ENCODE peak calls at places on chromosomes 5 and 9, in five cellular contexts. One of them, this sample, is unnamed.

GRCh38 chr9:135283621-135284020 is 196.0 kb upstream of the PPP1R26 start:
- DNase-seq in smooth muscle cell of the brain vasculature: no peak
- DNase-seq in GM19239: no peak
- DNase-seq in GM03348: no peak
- DNase-seq in left ventricle myocardium inferior: no peak
- DNase-seq in this sample: no peak

GRCh38 chr5:157926953-157927352 is 68.0 kb upstream of the CLINT1 start:
- DNase-seq in smooth muscle cell of the brain vasculature: no peak
- DNase-seq in GM19239: no peak
- DNase-seq in GM03348: no peak
- DNase-seq in left ventricle myocardium inferior: no peak
- DNase-seq in this sample: no peak

GRCh38 chr5:178289438-178289837 is 56.8 kb upstream of the PHYKPL start:
- DNase-seq in smooth muscle cell of the brain vasculature: no peak
- DNase-seq in GM19239: no peak
- DNase-seq in GM03348: no peak
- DNase-seq in left ventricle myocardium inferior: no peak
- DNase-seq in this sample: no peak

GRCh38 chr9:38227656-38228055 is 158.6 kb upstream of the SHB start:
- DNase-seq in smooth muscle cell of the brain vasculature: no peak
- DNase-seq in GM19239: no peak
- DNase-seq in GM03348: no peak
- DNase-seq in left ventricle myocardium inferior: no peak
- DNase-seq in this sample: no peak

GRCh38 chr5:51651476-51651875 is 268.2 kb downstream of the ISL1 start:
- DNase-seq in smooth muscle cell of the brain vasculature: no peak
- DNase-seq in GM19239: no peak
- DNase-seq in GM03348: no peak
- DNase-seq in left ventricle myocardium inferior: no peak
- DNase-seq in this sample: no peak

GRCh38 chr5:9112520-9113291 is 433.2 kb downstream of the SEMA5A start:
- DNase-seq in smooth muscle cell of the brain vasculature: no peak
- DNase-seq in GM19239: no peak
- DNase-seq in GM03348: no peak
- DNase-seq in left ventricle myocardium inferior: no peak
- DNase-seq in this sample: no peak

GRCh38 chr5:122312670-122312988 is 592 bp downstream of the SNCAIP start:
- DNase-seq in smooth muscle cell of the brain vasculature: no peak
- DNase-seq in GM19239: no peak
- DNase-seq in GM03348: peak
- DNase-seq in left ventricle myocardium inferior: peak
- DNase-seq in this sample: peak

GRCh38 chr5:105168806-105169205 is 1606.2 kb upstream of the NUDT12 start:
- DNase-seq in smooth muscle cell of the brain vasculature: no peak
- DNase-seq in GM19239: no peak
- DNase-seq in GM03348: no peak
- DNase-seq in left ventricle myocardium inferior: no peak
- DNase-seq in this sample: no peak

GRCh38 chr5:154084255-154084654 is 45.5 kb downstream of the MFAP3 start:
- DNase-seq in smooth muscle cell of the brain vasculature: no peak
- DNase-seq in GM19239: no peak
- DNase-seq in GM03348: no peak
- DNase-seq in left ventricle myocardium inferior: no peak
- DNase-seq in this sample: no peak

GRCh38 chr5:100797863-100798262 is 105.2 kb downstream of the ST8SIA4 start:
- DNase-seq in smooth muscle cell of the brain vasculature: no peak
- DNase-seq in GM19239: no peak
- DNase-seq in GM03348: no peak
- DNase-seq in left ventricle myocardium inferior: no peak
- DNase-seq in this sample: no peak

GRCh38 chr5:57082441-57083067 is 91.3 kb upstream of the GPBP1 start:
- DNase-seq in smooth muscle cell of the brain vasculature: no peak
- DNase-seq in GM19239: no peak
- DNase-seq in GM03348: peak
- DNase-seq in left ventricle myocardium inferior: no peak
- DNase-seq in this sample: no peak

GRCh38 chr9:130041648-130042405 is 1.2 kb downstream of the FNBP1 start:
- DNase-seq in smooth muscle cell of the brain vasculature: no peak
- DNase-seq in GM19239: no peak
- DNase-seq in GM03348: peak
- DNase-seq in left ventricle myocardium inferior: peak
- DNase-seq in this sample: peak

GRCh38 chr9:72041775-72042194 is 18.6 kb downstream of the C9orf57 start:
- DNase-seq in smooth muscle cell of the brain vasculature: no peak
- DNase-seq in GM19239: no peak
- DNase-seq in GM03348: peak
- DNase-seq in left ventricle myocardium inferior: peak
- DNase-seq in this sample: peak

GRCh38 chr5:59069438-59070079 is 486.7 kb downstream of the RAB3C start:
- DNase-seq in smooth muscle cell of the brain vasculature: peak
- DNase-seq in GM19239: no peak
- DNase-seq in GM03348: peak
- DNase-seq in left ventricle myocardium inferior: no peak
- DNase-seq in this sample: peak

GRCh38 chr9:134307674-134308638 is 18.3 kb upstream of the RXRA start:
- DNase-seq in smooth muscle cell of the brain vasculature: no peak
- DNase-seq in GM19239: no peak
- DNase-seq in GM03348: no peak
- DNase-seq in left ventricle myocardium inferior: peak
- DNase-seq in this sample: no peak

GRCh38 chr9:83688921-83689320 is 18.8 kb downstream of the UBQLN1 start:
- DNase-seq in smooth muscle cell of the brain vasculature: no peak
- DNase-seq in GM19239: no peak
- DNase-seq in GM03348: no peak
- DNase-seq in left ventricle myocardium inferior: no peak
- DNase-seq in this sample: no peak

GRCh38 chr5:139391570-139392323 is 2.0 kb upstream of the MZB1 start:
- DNase-seq in smooth muscle cell of the brain vasculature: no peak
- DNase-seq in GM19239: no peak
- DNase-seq in GM03348: no peak
- DNase-seq in left ventricle myocardium inferior: no peak
- DNase-seq in this sample: no peak

GRCh38 chr9:109411069-109411761 is 86.9 kb downstream of the PTPN3 start:
- DNase-seq in smooth muscle cell of the brain vasculature: no peak
- DNase-seq in GM19239: no peak
- DNase-seq in GM03348: no peak
- DNase-seq in left ventricle myocardium inferior: no peak
- DNase-seq in this sample: no peak

GRCh38 chr5:123223906-123224305 is 134.9 kb downstream of the PRDM6 start:
- DNase-seq in smooth muscle cell of the brain vasculature: no peak
- DNase-seq in GM19239: no peak
- DNase-seq in GM03348: no peak
- DNase-seq in left ventricle myocardium inferior: no peak
- DNase-seq in this sample: no peak

GRCh38 chr9:22030101-22030598 is 21.0 kb upstream of the CDKN2B start:
- DNase-seq in smooth muscle cell of the brain vasculature: no peak
- DNase-seq in GM19239: no peak
- DNase-seq in GM03348: peak
- DNase-seq in left ventricle myocardium inferior: no peak
- DNase-seq in this sample: peak

GRCh38 chr5:173790177-173790719 is 97.9 kb upstream of the CPEB4 start:
- DNase-seq in smooth muscle cell of the brain vasculature: no peak
- DNase-seq in GM19239: no peak
- DNase-seq in GM03348: no peak
- DNase-seq in left ventricle myocardium inferior: no peak
- DNase-seq in this sample: no peak

GRCh38 chr5:7779019-7779662 is 71.8 kb downstream of the CFAP90 start:
- DNase-seq in smooth muscle cell of the brain vasculature: no peak
- DNase-seq in GM19239: no peak
- DNase-seq in GM03348: no peak
- DNase-seq in left ventricle myocardium inferior: no peak
- DNase-seq in this sample: no peak

GRCh38 chr9:37037744-37038640 is 3.9 kb upstream of the PAX5 start:
- DNase-seq in smooth muscle cell of the brain vasculature: no peak
- DNase-seq in GM19239: no peak
- DNase-seq in GM03348: peak
- DNase-seq in left ventricle myocardium inferior: no peak
- DNase-seq in this sample: no peak

GRCh38 chr9:84170521-84171141 is 169.9 kb downstream of the SLC28A3 start:
- DNase-seq in smooth muscle cell of the brain vasculature: peak
- DNase-seq in GM19239: no peak
- DNase-seq in GM03348: peak
- DNase-seq in left ventricle myocardium inferior: peak
- DNase-seq in this sample: peak

GRCh38 chr5:65034029-65034781 is 265.5 kb downstream of the CWC27 start:
- DNase-seq in smooth muscle cell of the brain vasculature: no peak
- DNase-seq in GM19239: no peak
- DNase-seq in GM03348: no peak
- DNase-seq in left ventricle myocardium inferior: no peak
- DNase-seq in this sample: no peak

GRCh38 chr9:108997112-108997511 is 16.2 kb downstream of the CTNNAL1 start:
- DNase-seq in smooth muscle cell of the brain vasculature: no peak
- DNase-seq in GM19239: no peak
- DNase-seq in GM03348: no peak
- DNase-seq in left ventricle myocardium inferior: no peak
- DNase-seq in this sample: no peak

GRCh38 chr5:141883184-141883947 is 5.2 kb upstream of the PCDH1 start:
- DNase-seq in smooth muscle cell of the brain vasculature: no peak
- DNase-seq in GM19239: no peak
- DNase-seq in GM03348: peak
- DNase-seq in left ventricle myocardium inferior: peak
- DNase-seq in this sample: peak

GRCh38 chr5:58922392-58923171 is 339.7 kb downstream of the RAB3C start:
- DNase-seq in smooth muscle cell of the brain vasculature: no peak
- DNase-seq in GM19239: no peak
- DNase-seq in GM03348: peak
- DNase-seq in left ventricle myocardium inferior: peak
- DNase-seq in this sample: peak

GRCh38 chr9:103287361-103287760 is 292.2 kb downstream of the CYLC2 start:
- DNase-seq in smooth muscle cell of the brain vasculature: no peak
- DNase-seq in GM19239: no peak
- DNase-seq in GM03348: no peak
- DNase-seq in left ventricle myocardium inferior: no peak
- DNase-seq in this sample: no peak

GRCh38 chr5:74648835-74649286 is 8.3 kb upstream of the ENC1 start:
- DNase-seq in smooth muscle cell of the brain vasculature: no peak
- DNase-seq in GM19239: peak
- DNase-seq in GM03348: peak
- DNase-seq in left ventricle myocardium inferior: no peak
- DNase-seq in this sample: peak

GRCh38 chr9:83281306-83282255 is 218.6 kb upstream of the RASEF start:
- DNase-seq in smooth muscle cell of the brain vasculature: no peak
- DNase-seq in GM19239: no peak
- DNase-seq in GM03348: peak
- DNase-seq in left ventricle myocardium inferior: no peak
- DNase-seq in this sample: peak

GRCh38 chr9:99012957-99013512 is 69.3 kb downstream of the COL15A1 start:
- DNase-seq in smooth muscle cell of the brain vasculature: no peak
- DNase-seq in GM19239: no peak
- DNase-seq in GM03348: no peak
- DNase-seq in left ventricle myocardium inferior: no peak
- DNase-seq in this sample: no peak

GRCh38 chr5:160638141-160638742 is 213.8 kb downstream of the ATP10B start:
- DNase-seq in smooth muscle cell of the brain vasculature: no peak
- DNase-seq in GM19239: no peak
- DNase-seq in GM03348: no peak
- DNase-seq in left ventricle myocardium inferior: no peak
- DNase-seq in this sample: no peak

GRCh38 chr9:27638716-27639115 is 65.4 kb upstream of the C9orf72 start:
- DNase-seq in smooth muscle cell of the brain vasculature: no peak
- DNase-seq in GM19239: no peak
- DNase-seq in GM03348: no peak
- DNase-seq in left ventricle myocardium inferior: no peak
- DNase-seq in this sample: no peak

This sample was measured in AG08395.